ENCODE peak calls at places on chromosomes 1 and 21, in four cellular contexts. One of them, this sample, is unnamed.

GRCh38 chr1:172356620-172357019 is 63.9 kb upstream of the C1orf105 start:
- DNase-seq in iPS DF 6.9: no peak
- DNase-seq in foreskin fibroblast: peak
- DNase-seq in fibroblast of the aortic adventitia: peak
- DNase-seq in this sample: no peak

GRCh38 chr1:228294717-228295116 is 86.9 kb downstream of the OBSCN start:
- DNase-seq in iPS DF 6.9: no peak
- DNase-seq in foreskin fibroblast: no peak
- DNase-seq in fibroblast of the aortic adventitia: no peak
- DNase-seq in this sample: no peak

GRCh38 chr1:161359316-161359715 is 8.4 kb downstream of the CFAP126 start:
- DNase-seq in iPS DF 6.9: no peak
- DNase-seq in foreskin fibroblast: no peak
- DNase-seq in fibroblast of the aortic adventitia: no peak
- DNase-seq in this sample: no peak

GRCh38 chr1:76269175-76269574 is 194.6 kb downstream of the ST6GALNAC3 start:
- DNase-seq in iPS DF 6.9: no peak
- DNase-seq in foreskin fibroblast: peak
- DNase-seq in fibroblast of the aortic adventitia: peak
- DNase-seq in this sample: no peak

GRCh38 chr21:21406918-21407317 is 408.7 kb downstream of the NCAM2 start:
- DNase-seq in iPS DF 6.9: no peak
- DNase-seq in foreskin fibroblast: no peak
- DNase-seq in fibroblast of the aortic adventitia: no peak
- DNase-seq in this sample: no peak

GRCh38 chr1:167899253-167899681 is 14.7 kb downstream of the ADCY10 start:
- DNase-seq in iPS DF 6.9: no peak
- DNase-seq in foreskin fibroblast: peak
- DNase-seq in fibroblast of the aortic adventitia: peak
- DNase-seq in this sample: no peak

GRCh38 chr1:241964550-241965241 is 7.1 kb downstream of the BECN2 start:
- DNase-seq in iPS DF 6.9: no peak
- DNase-seq in foreskin fibroblast: no peak
- DNase-seq in fibroblast of the aortic adventitia: peak
- DNase-seq in this sample: no peak

GRCh38 chr1:45926302-45926701 is 122.9 kb downstream of the MAST2 start:
- DNase-seq in iPS DF 6.9: no peak
- DNase-seq in foreskin fibroblast: no peak
- DNase-seq in fibroblast of the aortic adventitia: no peak
- DNase-seq in this sample: no peak

GRCh38 chr1:201261771-201262547 is 21.3 kb upstream of the PKP1 start:
- DNase-seq in iPS DF 6.9: no peak
- DNase-seq in foreskin fibroblast: no peak
- DNase-seq in fibroblast of the aortic adventitia: no peak
- DNase-seq in this sample: no peak

GRCh38 chr1:30161953-30162352 is 561.4 kb downstream of the MATN1 start:
- DNase-seq in iPS DF 6.9: no peak
- DNase-seq in foreskin fibroblast: no peak
- DNase-seq in fibroblast of the aortic adventitia: no peak
- DNase-seq in this sample: no peak

GRCh38 chr1:162736633-162737067 is 53.9 kb upstream of the HSD17B7 start:
- DNase-seq in iPS DF 6.9: no peak
- DNase-seq in foreskin fibroblast: no peak
- DNase-seq in fibroblast of the aortic adventitia: no peak
- DNase-seq in this sample: no peak

GRCh38 chr1:73537400-73537799 is 660.6 kb downstream of the LRRIQ3 start:
- DNase-seq in iPS DF 6.9: no peak
- DNase-seq in foreskin fibroblast: no peak
- DNase-seq in fibroblast of the aortic adventitia: no peak
- DNase-seq in this sample: no peak

GRCh38 chr21:15221799-15222386 is 157.1 kb upstream of the NRIP1 start:
- DNase-seq in iPS DF 6.9: peak
- DNase-seq in foreskin fibroblast: peak
- DNase-seq in fibroblast of the aortic adventitia: peak
- DNase-seq in this sample: no peak

GRCh38 chr1:102262994-102263393 is 266.3 kb upstream of the OLFM3 start:
- DNase-seq in iPS DF 6.9: no peak
- DNase-seq in foreskin fibroblast: no peak
- DNase-seq in fibroblast of the aortic adventitia: no peak
- DNase-seq in this sample: no peak

GRCh38 chr1:161872506-161872905 is 106.4 kb downstream of the ATF6 start:
- DNase-seq in iPS DF 6.9: no peak
- DNase-seq in foreskin fibroblast: peak
- DNase-seq in fibroblast of the aortic adventitia: no peak
- DNase-seq in this sample: no peak

GRCh38 chr1:159211331-159212136 is 6.9 kb downstream of the ACKR1 start:
- DNase-seq in iPS DF 6.9: no peak
- DNase-seq in foreskin fibroblast: peak
- DNase-seq in fibroblast of the aortic adventitia: peak
- DNase-seq in this sample: peak

GRCh38 chr1:147080671-147081394 is 91.4 kb downstream of the PRKAB2 start:
- DNase-seq in iPS DF 6.9: no peak
- DNase-seq in foreskin fibroblast: no peak
- DNase-seq in fibroblast of the aortic adventitia: no peak
- DNase-seq in this sample: no peak

GRCh38 chr21:17539743-17540341 is 27.0 kb downstream of the CXADR start:
- DNase-seq in iPS DF 6.9: no peak
- DNase-seq in foreskin fibroblast: no peak
- DNase-seq in fibroblast of the aortic adventitia: no peak
- DNase-seq in this sample: no peak

GRCh38 chr1:85314726-85315125 is 38.3 kb upstream of the BCL10 start:
- DNase-seq in iPS DF 6.9: no peak
- DNase-seq in foreskin fibroblast: peak
- DNase-seq in fibroblast of the aortic adventitia: peak
- DNase-seq in this sample: no peak

GRCh38 chr1:205594846-205595245 is 37.0 kb downstream of the ELK4 start:
- DNase-seq in iPS DF 6.9: no peak
- DNase-seq in foreskin fibroblast: no peak
- DNase-seq in fibroblast of the aortic adventitia: no peak
- DNase-seq in this sample: no peak

GRCh38 chr21:44415073-44416025 is 40.0 kb upstream of the LRRC3 start:
- DNase-seq in iPS DF 6.9: no peak
- DNase-seq in foreskin fibroblast: no peak
- DNase-seq in fibroblast of the aortic adventitia: no peak
- DNase-seq in this sample: no peak

GRCh38 chr1:148160421-148161251 is 8.6 kb upstream of the NBPF11 start:
- DNase-seq in iPS DF 6.9: no peak
- DNase-seq in foreskin fibroblast: no peak
- DNase-seq in fibroblast of the aortic adventitia: no peak
- DNase-seq in this sample: no peak

GRCh38 chr1:64163972-64164371 is 39.5 kb upstream of the UBE2U start:
- DNase-seq in iPS DF 6.9: no peak
- DNase-seq in foreskin fibroblast: no peak
- DNase-seq in fibroblast of the aortic adventitia: peak
- DNase-seq in this sample: no peak

GRCh38 chr1:58660105-58660504 is 39.8 kb downstream of the MYSM1 start:
- DNase-seq in iPS DF 6.9: no peak
- DNase-seq in foreskin fibroblast: no peak
- DNase-seq in fibroblast of the aortic adventitia: no peak
- DNase-seq in this sample: no peak

GRCh38 chr1:180230416-180230790 is 339 bp downstream of the LHX4 start:
- DNase-seq in iPS DF 6.9: no peak
- DNase-seq in foreskin fibroblast: no peak
- DNase-seq in fibroblast of the aortic adventitia: no peak
- DNase-seq in this sample: no peak

GRCh38 chr1:180233191-180234011 is 3.3 kb downstream of the LHX4 start:
- DNase-seq in iPS DF 6.9: no peak
- DNase-seq in foreskin fibroblast: no peak
- DNase-seq in fibroblast of the aortic adventitia: no peak
- DNase-seq in this sample: no peak

GRCh38 chr1:110896090-110896489 is 23.1 kb downstream of the CD53 start:
- DNase-seq in iPS DF 6.9: no peak
- DNase-seq in foreskin fibroblast: no peak
- DNase-seq in fibroblast of the aortic adventitia: no peak
- DNase-seq in this sample: peak

GRCh38 chr1:160322831-160323230 is 20.2 kb downstream of the COPA start:
- DNase-seq in iPS DF 6.9: no peak
- DNase-seq in foreskin fibroblast: no peak
- DNase-seq in fibroblast of the aortic adventitia: no peak
- DNase-seq in this sample: no peak

GRCh38 chr1:29439615-29440014 is 203.3 kb downstream of the PTPRU start:
- DNase-seq in iPS DF 6.9: no peak
- DNase-seq in foreskin fibroblast: no peak
- DNase-seq in fibroblast of the aortic adventitia: no peak
- DNase-seq in this sample: no peak

GRCh38 chr1:159817276-159818041 is 9.2 kb upstream of the SLAMF8 start:
- DNase-seq in iPS DF 6.9: no peak
- DNase-seq in foreskin fibroblast: no peak
- DNase-seq in fibroblast of the aortic adventitia: no peak
- DNase-seq in this sample: no peak

GRCh38 chr21:33136898-33137502 is 67.1 kb downstream of the OLIG1 start:
- DNase-seq in iPS DF 6.9: no peak
- DNase-seq in foreskin fibroblast: no peak
- DNase-seq in fibroblast of the aortic adventitia: no peak
- DNase-seq in this sample: no peak

GRCh38 chr21:35394634-35395369 is 345.7 kb upstream of the RUNX1 start:
- DNase-seq in iPS DF 6.9: no peak
- DNase-seq in foreskin fibroblast: no peak
- DNase-seq in fibroblast of the aortic adventitia: no peak
- DNase-seq in this sample: no peak

GRCh38 chr1:229139320-229139719 is 131.6 kb upstream of the RAB4A start:
- DNase-seq in iPS DF 6.9: no peak
- DNase-seq in foreskin fibroblast: no peak
- DNase-seq in fibroblast of the aortic adventitia: no peak
- DNase-seq in this sample: no peak

GRCh38 chr1:198254948-198255347 is 98.2 kb downstream of the NEK7 start:
- DNase-seq in iPS DF 6.9: no peak
- DNase-seq in foreskin fibroblast: no peak
- DNase-seq in fibroblast of the aortic adventitia: peak
- DNase-seq in this sample: no peak

GRCh38 chr1:154222918-154223317 is 2.2 kb downstream of the UBAP2L start:
- DNase-seq in iPS DF 6.9: no peak
- DNase-seq in foreskin fibroblast: no peak
- DNase-seq in fibroblast of the aortic adventitia: no peak
- DNase-seq in this sample: no peak
- H3K4me3 ChIP-seq in iPS DF 6.9: no peak
- H3K4me3 ChIP-seq in foreskin fibroblast: no peak
- H3K4me3 ChIP-seq in fibroblast of the aortic adventitia: no peak
- H3K4me3 ChIP-seq in this sample: no peak

GRCh38 chr1:192610114-192610958 is 25.6 kb upstream of the RGS13 start:
- DNase-seq in iPS DF 6.9: no peak
- DNase-seq in foreskin fibroblast: no peak
- DNase-seq in fibroblast of the aortic adventitia: peak
- DNase-seq in this sample: peak
- H3K4me3 ChIP-seq in iPS DF 6.9: no peak
- H3K4me3 ChIP-seq in foreskin fibroblast: no peak
- H3K4me3 ChIP-seq in fibroblast of the aortic adventitia: no peak
- H3K4me3 ChIP-seq in this sample: no peak

GRCh38 chr1:153612111-153612754 is 704 bp downstream of the S100A16 start:
- DNase-seq in iPS DF 6.9: no peak
- DNase-seq in foreskin fibroblast: no peak
- DNase-seq in fibroblast of the aortic adventitia: no peak
- DNase-seq in this sample: no peak
- H3K4me3 ChIP-seq in iPS DF 6.9: no peak
- H3K4me3 ChIP-seq in foreskin fibroblast: peak
- H3K4me3 ChIP-seq in fibroblast of the aortic adventitia: peak
- H3K4me3 ChIP-seq in this sample: no peak

GRCh38 chr21:42784276-42784675 is 95.1 kb downstream of the WDR4 start:
- DNase-seq in iPS DF 6.9: no peak
- DNase-seq in foreskin fibroblast: no peak
- DNase-seq in fibroblast of the aortic adventitia: no peak
- DNase-seq in this sample: no peak

GRCh38 chr21:42779431-42779861 is 99.9 kb downstream of the WDR4 start:
- DNase-seq in iPS DF 6.9: no peak
- DNase-seq in foreskin fibroblast: no peak
- DNase-seq in fibroblast of the aortic adventitia: no peak
- DNase-seq in this sample: no peak

GRCh38 chr21:42782723-42783247 is 96.6 kb downstream of the WDR4 start:
- DNase-seq in iPS DF 6.9: no peak
- DNase-seq in foreskin fibroblast: no peak
- DNase-seq in fibroblast of the aortic adventitia: no peak
- DNase-seq in this sample: no peak

GRCh38 chr21:42781981-42782722 is 97.2 kb downstream of the WDR4 start:
- DNase-seq in iPS DF 6.9: no peak
- DNase-seq in foreskin fibroblast: no peak
- DNase-seq in fibroblast of the aortic adventitia: no peak
- DNase-seq in this sample: no peak

DNA sequence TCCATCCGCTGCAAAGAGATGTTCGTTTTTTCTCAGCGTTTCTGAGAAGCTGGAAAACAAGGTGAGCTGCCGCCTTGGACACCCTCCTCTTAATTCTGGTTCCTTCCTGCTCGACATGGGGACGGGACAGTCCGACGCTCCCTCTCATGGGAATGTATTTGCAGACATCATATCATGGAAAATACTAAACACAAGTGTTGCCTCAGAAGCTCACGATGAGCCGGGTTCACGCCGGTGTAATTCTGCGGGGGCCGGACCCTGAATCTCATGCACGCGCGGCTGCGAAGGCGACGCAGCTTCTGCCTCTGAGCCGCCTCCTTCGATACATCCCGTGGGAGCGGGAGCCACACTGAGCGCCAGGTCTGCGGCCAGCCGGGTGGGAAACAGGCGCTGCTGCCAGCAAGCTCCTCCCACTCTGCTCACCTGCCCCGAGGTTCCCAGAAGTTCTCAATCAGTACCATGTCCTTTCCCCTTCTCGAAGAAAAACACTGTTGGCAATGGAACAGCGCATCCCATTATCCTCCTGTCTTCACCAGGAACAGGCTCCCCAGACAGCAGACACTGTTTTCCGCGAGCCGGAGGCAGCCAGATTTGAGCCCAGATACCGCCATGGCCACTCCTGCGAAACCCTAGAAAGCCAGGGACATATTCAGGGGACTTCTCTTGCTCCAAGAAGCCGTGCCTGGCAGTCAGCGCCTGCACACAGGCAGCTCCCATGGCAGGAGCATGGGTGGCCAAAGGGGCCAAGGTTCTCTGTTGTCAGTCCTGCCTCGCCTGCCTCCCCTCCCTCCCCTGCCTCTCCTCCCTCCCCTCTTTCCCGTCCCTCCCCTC is 98.0 kb downstream of the WDR4 start:
- DNase-seq in iPS DF 6.9: peak
- DNase-seq in foreskin fibroblast: no peak
- DNase-seq in fibroblast of the aortic adventitia: no peak
- DNase-seq in this sample: no peak
- H3K4me3 ChIP-seq in iPS DF 6.9: peak
- H3K4me3 ChIP-seq in foreskin fibroblast: no peak
- H3K4me3 ChIP-seq in fibroblast of the aortic adventitia: no peak
- H3K4me3 ChIP-seq in this sample: no peak